ENCODE peak calls at places on chromosomes 4 and X, in six cellular contexts. One of them, this sample, is unnamed.

GRCh38 chr4:929970-930625 is 2.0 kb downstream of the GAK start:
- DNase-seq in CD4-positive, alpha-beta memory T cell: no peak
- DNase-seq in naive thymus-derived CD4-positive, alpha-beta T cell: no peak
- DNase-seq in fibroblast of lung: peak; percentile 43
- DNase-seq in body of pancreas: peak; percentile 41
- DNase-seq in ovary: no peak
- DNase-seq in this sample: no peak

GRCh38 chr4:140755811-140756291 is 334 bp downstream of the TBC1D9 start:
- DNase-seq in CD4-positive, alpha-beta memory T cell: no peak
- DNase-seq in naive thymus-derived CD4-positive, alpha-beta T cell: no peak
- DNase-seq in fibroblast of lung: peak; percentile 40
- DNase-seq in body of pancreas: peak; percentile 69
- DNase-seq in ovary: peak; percentile 51
- DNase-seq in this sample: peak; percentile 61

GRCh38 chr4:141246683-141247429 is 26.2 kb downstream of the ZNF330 start:
- DNase-seq in CD4-positive, alpha-beta memory T cell: no peak
- DNase-seq in naive thymus-derived CD4-positive, alpha-beta T cell: no peak
- DNase-seq in fibroblast of lung: no peak
- DNase-seq in body of pancreas: no peak
- DNase-seq in ovary: no peak
- DNase-seq in this sample: no peak

GRCh38 chr4:3516836-3517730 is 15.1 kb downstream of the LRPAP1 start:
- DNase-seq in CD4-positive, alpha-beta memory T cell: no peak
- DNase-seq in naive thymus-derived CD4-positive, alpha-beta T cell: no peak
- DNase-seq in fibroblast of lung: no peak
- DNase-seq in body of pancreas: peak; percentile 5
- DNase-seq in ovary: no peak
- DNase-seq in this sample: no peak

GRCh38 chrX:31355206-31355955 is 283.5 kb upstream of the FTHL17 start:
- DNase-seq in CD4-positive, alpha-beta memory T cell: no peak
- DNase-seq in naive thymus-derived CD4-positive, alpha-beta T cell: no peak
- DNase-seq in fibroblast of lung: no peak
- DNase-seq in body of pancreas: no peak
- DNase-seq in ovary: no peak
- DNase-seq in this sample: no peak

GRCh38 chr4:168304744-168305459 is 13.7 kb downstream of the DDX60 start:
- DNase-seq in CD4-positive, alpha-beta memory T cell: no peak
- DNase-seq in naive thymus-derived CD4-positive, alpha-beta T cell: no peak
- DNase-seq in fibroblast of lung: peak; percentile 73
- DNase-seq in body of pancreas: no peak
- DNase-seq in ovary: no peak
- DNase-seq in this sample: no peak

GRCh38 chr4:186724861-186725419 is 1.3 kb upstream of the FAT1 start:
- DNase-seq in CD4-positive, alpha-beta memory T cell: no peak
- DNase-seq in naive thymus-derived CD4-positive, alpha-beta T cell: no peak
- DNase-seq in fibroblast of lung: peak; percentile 46
- DNase-seq in body of pancreas: peak; percentile 29
- DNase-seq in ovary: peak; percentile 16
- DNase-seq in this sample: no peak

GRCh38 chr4:119906277-119906676 is 160.4 kb downstream of the MAD2L1 start:
- DNase-seq in CD4-positive, alpha-beta memory T cell: no peak
- DNase-seq in naive thymus-derived CD4-positive, alpha-beta T cell: no peak
- DNase-seq in fibroblast of lung: no peak
- DNase-seq in body of pancreas: no peak
- DNase-seq in ovary: no peak
- DNase-seq in this sample: no peak

GRCh38 chrX:67787196-67787595 is 243.4 kb downstream of the AR start:
- DNase-seq in CD4-positive, alpha-beta memory T cell: no peak
- DNase-seq in naive thymus-derived CD4-positive, alpha-beta T cell: no peak
- DNase-seq in fibroblast of lung: no peak
- DNase-seq in body of pancreas: no peak
- DNase-seq in ovary: no peak
- DNase-seq in this sample: no peak

GRCh38 chrX:111671668-111672067 is 9.3 kb upstream of the ALG13 start:
- DNase-seq in CD4-positive, alpha-beta memory T cell: no peak
- DNase-seq in naive thymus-derived CD4-positive, alpha-beta T cell: no peak
- DNase-seq in fibroblast of lung: no peak
- DNase-seq in body of pancreas: no peak
- DNase-seq in ovary: no peak
- DNase-seq in this sample: no peak

GRCh38 chr4:87073570-87074470 is 139.0 kb downstream of the AFF1 start:
- DNase-seq in CD4-positive, alpha-beta memory T cell: peak; percentile 45
- DNase-seq in naive thymus-derived CD4-positive, alpha-beta T cell: peak; percentile 20
- DNase-seq in fibroblast of lung: peak; percentile 53
- DNase-seq in body of pancreas: peak; percentile 46
- DNase-seq in ovary: no peak
- DNase-seq in this sample: no peak

GRCh38 chrX:63686878-63687714 is 97.9 kb downstream of the ARHGEF9 start:
- DNase-seq in CD4-positive, alpha-beta memory T cell: peak; percentile 26
- DNase-seq in naive thymus-derived CD4-positive, alpha-beta T cell: no peak
- DNase-seq in fibroblast of lung: peak; percentile 48
- DNase-seq in body of pancreas: peak; percentile 7
- DNase-seq in ovary: no peak
- DNase-seq in this sample: no peak

GRCh38 chrX:134236690-134237362 is at the start of gene CCDC160:
- DNase-seq in CD4-positive, alpha-beta memory T cell: no peak
- DNase-seq in naive thymus-derived CD4-positive, alpha-beta T cell: no peak
- DNase-seq in fibroblast of lung: peak; percentile 29
- DNase-seq in body of pancreas: peak; percentile 74
- DNase-seq in ovary: peak; percentile 60
- DNase-seq in this sample: no peak

GRCh38 chrX:38991656-38992558 is 190.6 kb downstream of the MID1IP1 start:
- DNase-seq in CD4-positive, alpha-beta memory T cell: no peak
- DNase-seq in naive thymus-derived CD4-positive, alpha-beta T cell: no peak
- DNase-seq in fibroblast of lung: no peak
- DNase-seq in body of pancreas: no peak
- DNase-seq in ovary: no peak
- DNase-seq in this sample: no peak

GRCh38 chr4:98300706-98301105 is 39.5 kb downstream of the RAP1GDS1 start:
- DNase-seq in CD4-positive, alpha-beta memory T cell: no peak
- DNase-seq in naive thymus-derived CD4-positive, alpha-beta T cell: no peak
- DNase-seq in fibroblast of lung: no peak
- DNase-seq in body of pancreas: no peak
- DNase-seq in ovary: no peak
- DNase-seq in this sample: no peak

GRCh38 chr4:148170408-148171385 is 271.5 kb downstream of the NR3C2 start:
- DNase-seq in CD4-positive, alpha-beta memory T cell: peak; percentile 12
- DNase-seq in naive thymus-derived CD4-positive, alpha-beta T cell: no peak
- DNase-seq in fibroblast of lung: no peak
- DNase-seq in body of pancreas: no peak
- DNase-seq in ovary: no peak
- DNase-seq in this sample: no peak

GRCh38 chrX:65596270-65596669 is 61.7 kb upstream of the LAS1L start:
- DNase-seq in CD4-positive, alpha-beta memory T cell: peak; percentile 59
- DNase-seq in naive thymus-derived CD4-positive, alpha-beta T cell: peak; percentile 28
- DNase-seq in fibroblast of lung: peak; percentile 57
- DNase-seq in body of pancreas: no peak
- DNase-seq in ovary: peak; percentile 26
- DNase-seq in this sample: no peak

GRCh38 chr4:186657766-186658165 is 65.9 kb downstream of the FAT1 start:
- DNase-seq in CD4-positive, alpha-beta memory T cell: no peak
- DNase-seq in naive thymus-derived CD4-positive, alpha-beta T cell: no peak
- DNase-seq in fibroblast of lung: no peak
- DNase-seq in body of pancreas: no peak
- DNase-seq in ovary: no peak
- DNase-seq in this sample: no peak

GRCh38 chr4:119587796-119588195 is 40.8 kb downstream of the PDE5A start:
- DNase-seq in CD4-positive, alpha-beta memory T cell: no peak
- DNase-seq in naive thymus-derived CD4-positive, alpha-beta T cell: no peak
- DNase-seq in fibroblast of lung: no peak
- DNase-seq in body of pancreas: no peak
- DNase-seq in ovary: no peak
- DNase-seq in this sample: no peak

GRCh38 chr4:123449780-123450179 is 53.2 kb downstream of the SPRY1 start:
- DNase-seq in CD4-positive, alpha-beta memory T cell: no peak
- DNase-seq in naive thymus-derived CD4-positive, alpha-beta T cell: no peak
- DNase-seq in fibroblast of lung: peak; percentile 26
- DNase-seq in body of pancreas: no peak
- DNase-seq in ovary: no peak
- DNase-seq in this sample: no peak

GRCh38 chr4:3802571-3803474 is 36.6 kb downstream of the ADRA2C start:
- DNase-seq in CD4-positive, alpha-beta memory T cell: no peak
- DNase-seq in naive thymus-derived CD4-positive, alpha-beta T cell: no peak
- DNase-seq in fibroblast of lung: no peak
- DNase-seq in body of pancreas: no peak
- DNase-seq in ovary: no peak
- DNase-seq in this sample: no peak

GRCh38 chrX:64093761-64094160 is 111.7 kb downstream of the AMER1 start:
- DNase-seq in CD4-positive, alpha-beta memory T cell: no peak
- DNase-seq in naive thymus-derived CD4-positive, alpha-beta T cell: no peak
- DNase-seq in fibroblast of lung: peak; percentile 1
- DNase-seq in body of pancreas: no peak
- DNase-seq in ovary: no peak
- DNase-seq in this sample: no peak

GRCh38 chrX:64342811-64343210 is 52.4 kb downstream of the MTMR8 start:
- DNase-seq in CD4-positive, alpha-beta memory T cell: no peak
- DNase-seq in naive thymus-derived CD4-positive, alpha-beta T cell: no peak
- DNase-seq in fibroblast of lung: no peak
- DNase-seq in body of pancreas: no peak
- DNase-seq in ovary: no peak
- DNase-seq in this sample: no peak

GRCh38 chr4:5757091-5757490 is 46.1 kb downstream of the EVC start:
- DNase-seq in CD4-positive, alpha-beta memory T cell: no peak
- DNase-seq in naive thymus-derived CD4-positive, alpha-beta T cell: no peak
- DNase-seq in fibroblast of lung: no peak
- DNase-seq in body of pancreas: no peak
- DNase-seq in ovary: no peak
- DNase-seq in this sample: peak; percentile 51

GRCh38 chr4:145234086-145234694 is 53.8 kb upstream of the OTUD4 start:
- DNase-seq in CD4-positive, alpha-beta memory T cell: peak; percentile 46
- DNase-seq in naive thymus-derived CD4-positive, alpha-beta T cell: peak; percentile 18
- DNase-seq in fibroblast of lung: peak; percentile 77
- DNase-seq in body of pancreas: peak; percentile 72
- DNase-seq in ovary: no peak
- DNase-seq in this sample: no peak

GRCh38 chrX:86061407-86061806 is 14.0 kb upstream of the CHM start:
- DNase-seq in CD4-positive, alpha-beta memory T cell: no peak
- DNase-seq in naive thymus-derived CD4-positive, alpha-beta T cell: no peak
- DNase-seq in fibroblast of lung: no peak
- DNase-seq in body of pancreas: no peak
- DNase-seq in ovary: no peak
- DNase-seq in this sample: no peak

GRCh38 chrX:103789004-103789403 is 12.4 kb downstream of the PLP1 start:
- DNase-seq in CD4-positive, alpha-beta memory T cell: no peak
- DNase-seq in naive thymus-derived CD4-positive, alpha-beta T cell: no peak
- DNase-seq in fibroblast of lung: no peak
- DNase-seq in body of pancreas: no peak
- DNase-seq in ovary: no peak
- DNase-seq in this sample: no peak

GRCh38 chrX:103780701-103781402 is 4.2 kb downstream of the PLP1 start:
- DNase-seq in CD4-positive, alpha-beta memory T cell: no peak
- DNase-seq in naive thymus-derived CD4-positive, alpha-beta T cell: no peak
- DNase-seq in fibroblast of lung: no peak
- DNase-seq in body of pancreas: no peak
- DNase-seq in ovary: no peak
- DNase-seq in this sample: peak; percentile 42

GRCh38 chrX:103782640-103783039 is 6.0 kb downstream of the PLP1 start:
- DNase-seq in CD4-positive, alpha-beta memory T cell: no peak
- DNase-seq in naive thymus-derived CD4-positive, alpha-beta T cell: no peak
- DNase-seq in fibroblast of lung: no peak
- DNase-seq in body of pancreas: no peak
- DNase-seq in ovary: no peak
- DNase-seq in this sample: no peak

GRCh38 chrX:103779156-103779555 is 2.5 kb downstream of the PLP1 start:
- DNase-seq in CD4-positive, alpha-beta memory T cell: no peak
- DNase-seq in naive thymus-derived CD4-positive, alpha-beta T cell: no peak
- DNase-seq in fibroblast of lung: no peak
- DNase-seq in body of pancreas: no peak
- DNase-seq in ovary: no peak
- DNase-seq in this sample: peak; percentile 55

DNA sequence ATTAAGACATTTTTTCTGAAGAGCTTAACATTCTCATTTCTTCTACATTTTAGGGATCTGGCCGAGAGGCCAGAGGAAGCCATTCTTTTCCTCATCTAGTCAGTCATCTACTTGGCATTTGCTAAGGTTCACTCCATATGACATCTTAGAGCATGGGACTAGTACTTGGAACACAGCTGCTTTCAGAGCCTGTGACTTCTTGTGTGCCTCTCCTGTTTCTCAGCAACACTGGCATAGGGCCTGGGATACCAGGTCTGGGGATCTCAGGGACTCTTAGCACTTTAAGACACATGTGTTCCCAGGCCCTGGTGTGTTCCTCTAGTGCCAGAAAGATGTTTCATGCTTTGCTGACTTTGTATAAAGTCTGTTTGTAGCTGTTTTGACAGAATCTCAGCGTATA is 7.3 kb downstream of the PLP1 start:
- DNase-seq in CD4-positive, alpha-beta memory T cell: no peak
- DNase-seq in naive thymus-derived CD4-positive, alpha-beta T cell: no peak
- DNase-seq in fibroblast of lung: no peak
- DNase-seq in body of pancreas: no peak
- DNase-seq in ovary: no peak
- DNase-seq in this sample: no peak
- H3K4me1 ChIP-seq in CD4-positive, alpha-beta memory T cell: no peaks in the 10 kb centered on the region
- H3K4me1 ChIP-seq in naive thymus-derived CD4-positive, alpha-beta T cell: no peaks in the 10 kb centered on the region
- H3K4me1 ChIP-seq in fibroblast of lung: no peaks in the 10 kb centered on the region
- H3K4me1 ChIP-seq in body of pancreas: no peaks in the 10 kb centered on the region
- H3K4me1 ChIP-seq in ovary: peaks cover 2% of the 10 kb centered on the region
- H3K4me1 ChIP-seq in this sample: no peaks in the 10 kb centered on the region

GRCh38 chrX:10098235-10098819 is 58.4 kb upstream of the CLCN4 start:
- DNase-seq in CD4-positive, alpha-beta memory T cell: peak; percentile 69
- DNase-seq in naive thymus-derived CD4-positive, alpha-beta T cell: peak; percentile 69
- DNase-seq in fibroblast of lung: no peak
- DNase-seq in body of pancreas: no peak
- DNase-seq in ovary: no peak
- DNase-seq in this sample: no peak
- H3K4me1 ChIP-seq in CD4-positive, alpha-beta memory T cell: peaks cover 57% of the 10 kb centered on the region
- H3K4me1 ChIP-seq in naive thymus-derived CD4-positive, alpha-beta T cell: peaks cover 5% of the 10 kb centered on the region
- H3K4me1 ChIP-seq in fibroblast of lung: peaks cover 7% of the 10 kb centered on the region
- H3K4me1 ChIP-seq in body of pancreas: peaks cover 25% of the 10 kb centered on the region
- H3K4me1 ChIP-seq in ovary: peaks cover 5% of the 10 kb centered on the region
- H3K4me1 ChIP-seq in this sample: no peaks in the 10 kb centered on the region

GRCh38 chrX:107718156-107718621 is 57.4 kb downstream of the TSC22D3 start:
- DNase-seq in CD4-positive, alpha-beta memory T cell: peak; percentile 77
- DNase-seq in naive thymus-derived CD4-positive, alpha-beta T cell: peak; percentile 58
- DNase-seq in fibroblast of lung: peak; percentile 92
- DNase-seq in body of pancreas: peak; percentile 88
- DNase-seq in ovary: peak; percentile 74
- DNase-seq in this sample: peak; percentile 90
- H3K4me1 ChIP-seq in CD4-positive, alpha-beta memory T cell: peaks cover 38% of the 10 kb centered on the region
- H3K4me1 ChIP-seq in naive thymus-derived CD4-positive, alpha-beta T cell: peaks cover 31% of the 10 kb centered on the region
- H3K4me1 ChIP-seq in fibroblast of lung: no peaks in the 10 kb centered on the region
- H3K4me1 ChIP-seq in body of pancreas: peaks cover 68% of the 10 kb centered on the region
- H3K4me1 ChIP-seq in ovary: peaks cover 5% of the 10 kb centered on the region
- H3K4me1 ChIP-seq in this sample: no peaks in the 10 kb centered on the region

DNA sequence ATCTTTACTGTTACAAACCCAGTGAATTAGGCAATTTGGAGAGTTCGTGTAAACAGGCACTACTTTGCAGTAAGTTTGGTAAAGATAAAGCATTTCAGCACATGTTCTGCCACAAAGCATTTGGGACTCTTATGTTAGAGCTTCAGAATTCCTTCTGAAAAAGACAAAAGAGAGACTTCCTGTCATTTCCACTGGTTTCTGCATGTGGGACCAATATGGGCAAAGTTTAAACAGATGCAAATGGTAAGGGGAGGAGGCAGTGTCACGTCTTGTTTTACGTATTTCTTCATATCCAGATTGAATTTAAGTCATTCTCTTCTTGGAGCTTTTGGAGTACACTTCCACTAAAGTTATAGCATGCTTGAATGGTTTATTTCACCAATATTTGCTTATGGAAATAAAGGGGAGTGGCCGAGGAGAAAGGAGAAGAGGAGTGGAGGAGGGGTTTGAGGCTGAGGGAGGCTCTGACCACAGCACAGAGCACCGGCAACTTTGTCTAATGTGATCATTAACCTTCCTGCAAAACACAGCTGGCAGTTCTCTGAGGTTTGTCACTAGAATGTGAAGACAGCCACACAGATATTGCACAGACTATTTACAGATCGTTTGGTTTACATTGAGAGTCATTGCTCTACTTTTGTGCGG is at the start of gene APELA:
- DNase-seq in CD4-positive, alpha-beta memory T cell: no peak
- DNase-seq in naive thymus-derived CD4-positive, alpha-beta T cell: no peak
- DNase-seq in fibroblast of lung: no peak
- DNase-seq in body of pancreas: no peak
- DNase-seq in ovary: no peak
- DNase-seq in this sample: no peak
- H3K4me1 ChIP-seq in CD4-positive, alpha-beta memory T cell: no peaks in the 10 kb centered on the region
- H3K4me1 ChIP-seq in naive thymus-derived CD4-positive, alpha-beta T cell: no peaks in the 10 kb centered on the region
- H3K4me1 ChIP-seq in fibroblast of lung: no peaks in the 10 kb centered on the region
- H3K4me1 ChIP-seq in body of pancreas: no peaks in the 10 kb centered on the region
- H3K4me1 ChIP-seq in ovary: no peaks in the 10 kb centered on the region
- H3K4me1 ChIP-seq in this sample: no peaks in the 10 kb centered on the region

This sample was measured in right atrium auricular region.